ENCODE peak calls at places on chromosomes 6 and 20, in nine cellular contexts. Z is progenitor cell of endocrine pancreas, E is cardiac muscle cell, K is pancreas, C is A673, F is stomach, Q is GM10248, O is upper lobe of left lung, J is GM13977. M is an unnamed sample.
A peak's percentile ranks its signal among the peaks of the same experiment; 100 is the strongest.

GRCh38 chr6:37538107-37538506 is 38.4 kb upstream of the CCDC167 start:
- DNase-seq in C (peak; percentile 29), J (peak; percentile 58), Z (no peak), K (no peak), Q (peak; percentile 69), F (no peak), E (no peak), O (no peak), M (no peak)

GRCh38 chr6:26158581-26159416 is 71.6 kb downstream of the HFE start:
- DNase-seq in O (peak; percentile 83), Q (peak; percentile 27), C (peak; percentile 68), K (peak; percentile 61), F (peak; percentile 73), Z (no peak), E (peak; percentile 60), J (peak; percentile 30), M (peak; percentile 80)

GRCh38 chr20:62368303-62368628 is 1.2 kb upstream of the LAMA5 start:
- DNase-seq in Z (no peak), J (no peak), E (no peak), O (no peak), K (no peak), F (no peak), Q (no peak), C (no peak), M (no peak)

GRCh38 chr6:54267798-54268197 is 40.4 kb upstream of the TINAG start:
- DNase-seq in C (peak; percentile 78), E (peak; percentile 72), F (no peak), K (peak; percentile 2), J (no peak), Z (no peak), Q (no peak), O (peak; percentile 22), M (no peak)

GRCh38 chr20:15310361-15310760 is 972.9 kb upstream of the FLRT3 start:
- DNase-seq in K (no peak), Q (no peak), E (peak; percentile 1), J (no peak), O (no peak), C (no peak), Z (no peak), F (no peak), M (no peak)

GRCh38 chr6:140957334-140957733 is 1175.4 kb upstream of the GJE1 start:
- DNase-seq in F (no peak), E (no peak), K (no peak), Z (no peak), J (no peak), Q (no peak), C (peak; percentile 45), O (no peak), M (no peak)

GRCh38 chr6:87102296-87102695 is 7.4 kb upstream of the CGA start:
- DNase-seq in Q (no peak), E (no peak), J (no peak), K (no peak), O (no peak), F (no peak), C (no peak), Z (no peak), M (no peak)

GRCh38 chr6:42758756-42759430 is 13.0 kb upstream of the TBCC start:
- DNase-seq in O (no peak), E (no peak), Z (no peak), J (no peak), F (no peak), C (no peak), K (no peak), Q (no peak), M (no peak)

GRCh38 chr20:32482251-32483220 is 102.6 kb downstream of the NOL4L start:
- DNase-seq in E (peak; percentile 38), J (peak; percentile 60), F (peak; percentile 55), Z (peak; percentile 48), K (no peak), C (no peak), Q (no peak), O (peak; percentile 69), M (peak; percentile 80)

GRCh38 chr20:53804920-53805894 is 211.6 kb upstream of the ZNF217 start:
- DNase-seq in F (no peak), E (no peak), Z (no peak), O (no peak), J (no peak), C (no peak), K (no peak), Q (no peak), M (no peak)

GRCh38 chr20:1503564-1504227 is 12.5 kb upstream of the SIRPB2 start:
- DNase-seq in O (peak; percentile 87), F (peak; percentile 84), C (peak; percentile 93), E (peak; percentile 92), K (peak; percentile 70), Q (peak; percentile 79), Z (peak; percentile 51), J (peak; percentile 79), M (peak; percentile 75)

GRCh38 chr20:60862601-60863000 is 389.5 kb upstream of the CDH4 start:
- DNase-seq in E (no peak), Q (no peak), F (no peak), Z (no peak), O (no peak), J (no peak), C (no peak), K (no peak), M (no peak)

GRCh38 chr6:125114248-125114858 is 39.2 kb upstream of the TPD52L1 start:
- DNase-seq in E (peak; percentile 75), O (no peak), F (peak; percentile 68), C (peak; percentile 78), Q (peak; percentile 29), Z (no peak), K (peak; percentile 23), J (peak; percentile 28), M (no peak)

GRCh38 chr6:39090036-39090435 is 24.9 kb downstream of the SAYSD1 start:
- DNase-seq in F (no peak), C (no peak), Z (no peak), J (no peak), K (no peak), E (no peak), Q (no peak), O (no peak), M (no peak)

GRCh38 chr6:82363368-82364086 is at the start of gene TPBG:
- DNase-seq in Q (peak; percentile 27), E (peak; percentile 69), F (peak; percentile 58), O (peak; percentile 45), C (peak; percentile 86), Z (peak; percentile 69), K (peak; percentile 39), J (peak; percentile 42), M (peak; percentile 78)
- TF ChIP-seq CTCF in Q (no peak), E (peak; percentile 31), F (no peak), O (peak; percentile 4), C (peak; percentile 51), Z (peak; percentile 60), K (no peak), J (peak; percentile 27), M (no peak)

GRCh38 chr6:84052204-84052882 is 18.8 kb downstream of the MRAP2 start:
- DNase-seq in C (peak; percentile 88), J (no peak), F (no peak), Z (no peak), K (peak; percentile 23), Q (no peak), E (peak; percentile 82), O (no peak), M (no peak)
- TF ChIP-seq CTCF in C (no peak), J (no peak), F (no peak), Z (peak; percentile 28), K (no peak), Q (no peak), E (no peak), O (no peak), M (no peak)

GRCh38 chr6:80005406-80005805 is 957 bp downstream of the TTK start:
- DNase-seq in E (no peak), C (no peak), Z (no peak), J (no peak), K (no peak), Q (no peak), F (no peak), O (no peak), M (no peak)

GRCh38 chr6:80004199-80005072 is at the start of gene TTK:
- DNase-seq in Z (peak; percentile 86), E (peak; percentile 98), Q (peak; percentile 95), C (peak; percentile 96), K (peak; percentile 93), F (peak; percentile 94), O (peak; percentile 93), J (peak; percentile 89), M (peak; percentile 97)

GRCh38 chr6:80006541-80006940 is 2.1 kb downstream of the TTK start:
- DNase-seq in F (no peak), Q (no peak), E (no peak), O (no peak), K (no peak), J (no peak), C (no peak), Z (no peak), M (no peak)

GRCh38 chr6:80009531-80009930 is 5.1 kb downstream of the TTK start:
- DNase-seq in K (no peak), Z (no peak), Q (no peak), O (no peak), F (no peak), J (no peak), C (no peak), E (peak; percentile 13), M (no peak)

GRCh38 chr6:80010296-80010695 is 5.8 kb downstream of the TTK start:
- DNase-seq in Z (no peak), C (no peak), F (no peak), Q (no peak), E (no peak), J (no peak), O (no peak), K (no peak), M (no peak)
- TF ChIP-seq CTCF in Z (no peak), C (no peak), F (no peak), Q (no peak), E (no peak), J (no peak), O (no peak), K (no peak), M (no peak)

GRCh38 chr6:30076333-30076732 is 764 bp upstream of the RNF39 start:
- DNase-seq in O (no peak), K (no peak), F (no peak), Q (no peak), J (no peak), C (no peak), E (no peak), Z (no peak), M (no peak)

GRCh38 chr6:30077218-30077617 is 1.6 kb upstream of the RNF39 start:
- DNase-seq in Z (no peak), C (no peak), E (no peak), J (no peak), Q (no peak), O (no peak), F (no peak), K (no peak), M (no peak)

GRCh38 chr6:30075094-30075986 is at the start of gene RNF39:
- DNase-seq in C (no peak), Z (no peak), K (no peak), Q (peak; percentile 32), J (no peak), F (no peak), O (peak; percentile 84), E (peak; percentile 16), M (no peak)

GRCh38 chr6:30074331-30075093 is 1.1 kb downstream of the RNF39 start:
- DNase-seq in J (no peak), E (no peak), Q (peak; percentile 15), O (no peak), C (no peak), K (no peak), F (no peak), Z (no peak), M (no peak)

DNA sequence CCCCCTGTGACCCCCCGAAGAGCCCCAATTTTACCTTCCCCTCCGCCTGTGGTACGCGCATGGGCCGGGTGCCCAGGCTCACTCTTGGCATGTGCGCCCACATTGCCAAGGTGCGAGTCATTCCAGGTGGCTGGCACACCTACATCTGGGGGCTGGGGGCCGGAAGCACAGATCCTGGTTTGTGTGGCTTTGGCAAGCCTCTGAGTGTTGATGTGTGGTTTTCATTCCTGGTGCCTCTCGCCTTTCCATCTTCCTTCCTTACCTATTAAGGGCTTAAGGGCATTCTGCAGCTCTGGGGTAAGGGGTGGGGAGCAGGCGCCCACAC is 380 bp upstream of the RNF39 start:
- DNase-seq in O (no peak), J (no peak), C (no peak), Z (no peak), Q (peak; percentile 3), E (no peak), K (peak; percentile 62), F (peak; percentile 75), M (peak; percentile 81)
- TF ChIP-seq CTCF in O (no peak), J (no peak), C (peak; percentile 4), Z (no peak), Q (no peak), E (no peak), K (no peak), F (peak; percentile 3), M (peak; percentile 3)

M was measured in upper lobe of right lung.